ENCODE peak calls at places on chromosomes 6 and 20, in five cellular contexts. X, Z, B, E and S are unnamed samples.

GRCh38 chr6:3031857-3032256 is 32.2 kb downstream of the NQO2 start:
- DNase-seq in E (peak), X (no peak), Z (no peak), B (no peak), S (no peak)

GRCh38 chr6:127111526-127111925 is 6.9 kb upstream of the RSPO3 start:
- DNase-seq in B (no peak), X (no peak), Z (no peak), E (no peak), S (no peak)

GRCh38 chr6:143110572-143110971 is 49.9 kb downstream of the AIG1 start:
- DNase-seq in Z (no peak), B (peak), X (no peak), E (no peak), S (no peak)

GRCh38 chr6:80179691-80180090 is 73.2 kb downstream of the BCKDHB start:
- DNase-seq in Z (no peak), X (peak), B (no peak), E (no peak), S (no peak)

GRCh38 chr6:163533443-163533842 is 118.9 kb downstream of the QKI start:
- DNase-seq in B (peak), E (no peak), X (no peak), Z (no peak), S (no peak)

GRCh38 chr20:4342631-4343030 is 327.3 kb upstream of the RNF24 start:
- DNase-seq in X (no peak), Z (no peak), B (no peak), E (no peak), S (no peak)

GRCh38 chr6:26493258-26493657 is 6.8 kb upstream of the BTN1A1 start:
- DNase-seq in X (no peak), E (no peak), Z (peak), B (peak), S (no peak)

GRCh38 chr6:125310994-125311649 is 9.4 kb upstream of the HDDC2 start:
- DNase-seq in X (no peak), Z (peak), B (peak), E (no peak), S (no peak)

GRCh38 chr6:87573307-87574024 is 16.3 kb downstream of the RARS2 start:
- DNase-seq in B (no peak), X (no peak), E (no peak), Z (no peak), S (no peak)

GRCh38 chr6:20712011-20712410 is 177.8 kb downstream of the CDKAL1 start:
- DNase-seq in E (no peak), X (no peak), Z (no peak), B (no peak), S (no peak)

GRCh38 chr20:23265226-23265625 is 85.4 kb upstream of the NXT1 start:
- DNase-seq in B (peak), E (no peak), X (no peak), Z (no peak), S (no peak)

GRCh38 chr6:17962436-17963031 is 24.9 kb downstream of the KIF13A start:
- DNase-seq in E (no peak), B (peak), Z (peak), X (no peak), S (no peak)

GRCh38 chr6:29647927-29648642 is 8.8 kb upstream of the MOG start:
- DNase-seq in Z (peak), E (no peak), B (peak), X (no peak), S (no peak)

GRCh38 chr20:51490635-51491034 is 51.9 kb downstream of the NFATC2 start:
- DNase-seq in X (no peak), Z (no peak), B (no peak), E (no peak), S (no peak)

GRCh38 chr6:147099974-147100373 is 104.2 kb upstream of the STXBP5 start:
- DNase-seq in Z (no peak), B (peak), E (no peak), X (no peak), S (no peak)

GRCh38 chr20:44219287-44219686 is 8.7 kb upstream of the OSER1 start:
- DNase-seq in X (no peak), Z (no peak), B (no peak), E (no peak), S (no peak)

GRCh38 chr6:133567656-133568055 is 321.3 kb upstream of the TCF21 start:
- DNase-seq in X (no peak), Z (no peak), B (no peak), E (no peak), S (no peak)

GRCh38 chr20:4112490-4113420 is 97.4 kb upstream of the RNF24 start:
- DNase-seq in X (no peak), Z (peak), E (no peak), B (peak), S (peak)

GRCh38 chr20:24694727-24695528 is 225.5 kb downstream of the SYNDIG1 start:
- DNase-seq in E (no peak), Z (no peak), B (no peak), X (no peak), S (no peak)

GRCh38 chr6:31468316-31468715 is 29.6 kb upstream of the MICB start:
- DNase-seq in E (no peak), B (no peak), X (no peak), Z (no peak), S (no peak)

GRCh38 chr20:50634191-50634590 is 57.2 kb downstream of the RIPOR3 start:
- DNase-seq in E (no peak), B (no peak), Z (no peak), X (no peak), S (no peak)

GRCh38 chr6:166456360-166457156 is 73.8 kb upstream of the MPC1 start:
- DNase-seq in B (no peak), X (no peak), E (no peak), Z (peak), S (no peak)

GRCh38 chr20:31848088-31848999 is 2.9 kb upstream of the FOXS1 start:
- DNase-seq in E (no peak), X (no peak), B (no peak), Z (no peak), S (no peak)

GRCh38 chr20:1266167-1266973 is at the start of gene SNPH:
- DNase-seq in E (peak), X (peak), B (peak), Z (peak), S (no peak)

GRCh38 chr6:111809264-111809663 is 64.0 kb downstream of the FYN start:
- DNase-seq in E (no peak), X (no peak), Z (no peak), B (peak), S (no peak)

GRCh38 chr6:137261393-137262154 is 42.4 kb upstream of the IFNGR1 start:
- DNase-seq in B (peak), X (no peak), Z (no peak), E (no peak), S (no peak)

GRCh38 chr20:22918286-22918983 is 116.7 kb upstream of the SSTR4 start:
- DNase-seq in E (no peak), X (no peak), B (peak), Z (no peak), S (no peak)

GRCh38 chr6:164528539-164528938 is 780.9 kb downstream of the C6orf118 start:
- DNase-seq in Z (no peak), B (no peak), X (no peak), E (no peak), S (no peak)

GRCh38 chr20:37386505-37387201 is 40.7 kb downstream of the SRC start:
- DNase-seq in Z (no peak), B (no peak), X (no peak), E (no peak), S (no peak)

GRCh38 chr6:110590821-110591351 is 114.5 kb upstream of the SLC22A16 start:
- DNase-seq in X (peak), E (no peak), B (peak), Z (no peak), S (no peak)

GRCh38 chr20:9301129-9302072 is 213.0 kb upstream of the LAMP5 start:
- DNase-seq in X (no peak), B (peak), E (no peak), Z (no peak), S (no peak)

GRCh38 chr6:70133246-70133645 is 169.6 kb downstream of the COL9A1 start:
- DNase-seq in E (no peak), B (no peak), Z (no peak), X (no peak), S (no peak)

GRCh38 chr6:125421853-125422252 is 120.1 kb upstream of the HDDC2 start:
- DNase-seq in B (peak), X (no peak), E (no peak), Z (peak), S (no peak)

GRCh38 chr6:155273438-155273837 is 9.6 kb downstream of the CLDN20 start:
- DNase-seq in Z (no peak), X (no peak), E (no peak), B (peak), S (no peak)

GRCh38 chr6:109738200-109738599 is 47.1 kb downstream of the FIG4 start:
- DNase-seq in X (no peak), E (no peak), B (no peak), Z (no peak), S (no peak)

GRCh38 chr6:16339263-16339587 is 100.8 kb downstream of the GMPR start:
- DNase-seq in B (no peak), E (no peak), Z (no peak), X (no peak), S (no peak)